ENCODE peak calls at places on chromosomes 7 and 10, in seven cellular contexts. J is HL-60; H is IMR-90; M is CD8-positive, alpha-beta T cell; I is cardiac fibroblast; K is vagina; R is BJ. V is an unnamed sample.

GRCh38 chr10:15718495-15719061 is 1.1 kb downstream of the ITGA8 start:
- DNase-seq in J (no peak), H (no peak), M (no peak), I (no peak), K (no peak), R (no peak), V (no peak)

GRCh38 chr10:58675321-58675720 is 162.6 kb downstream of the BICC1 start:
- DNase-seq in J (no peak), H (no peak), M (no peak), I (no peak), K (no peak), R (no peak), V (no peak)

GRCh38 chr10:21497177-21497807 is 28.2 kb downstream of the SKIDA1 start:
- DNase-seq in J (peak), H (peak), M (no peak), I (peak), K (no peak), R (no peak), V (peak)

GRCh38 chr7:99310004-99310403 is 15.7 kb upstream of the ARPC1A start:
- DNase-seq in J (no peak), H (no peak), M (no peak), I (no peak), K (no peak), R (no peak), V (no peak)

GRCh38 chr10:15863733-15864132 is 3.4 kb upstream of the MINDY3 start:
- DNase-seq in J (no peak), H (no peak), M (no peak), I (no peak), K (no peak), R (no peak), V (no peak)

GRCh38 chr10:129890170-129890569 is 73.9 kb downstream of the EBF3 start:
- DNase-seq in J (no peak), H (no peak), M (no peak), I (no peak), K (no peak), R (no peak), V (no peak)

GRCh38 chr10:74822583-74823089 is 3.8 kb upstream of the KAT6B start:
- DNase-seq in J (peak), H (peak), M (no peak), I (peak), K (no peak), R (no peak), V (peak)

GRCh38 chr7:33043875-33044718 is 18.5 kb downstream of the NT5C3A start:
- DNase-seq in J (no peak), H (no peak), M (no peak), I (peak), K (no peak), R (no peak), V (peak)

GRCh38 chr10:29141761-29142160 is 147.1 kb upstream of the LYZL1 start:
- DNase-seq in J (no peak), H (no peak), M (no peak), I (peak), K (no peak), R (no peak), V (no peak)

GRCh38 chr10:130554701-130555410 is 418.7 kb downstream of the GLRX3 start:
- DNase-seq in J (no peak), H (no peak), M (no peak), I (no peak), K (peak), R (no peak), V (no peak)

GRCh38 chr10:119131512-119132240 is 27.8 kb downstream of the DENND10 start:
- DNase-seq in J (peak), H (peak), M (peak), I (peak), K (no peak), R (no peak), V (no peak)

GRCh38 chr7:94400643-94401042 is 5.9 kb downstream of the COL1A2 start:
- DNase-seq in J (no peak), H (no peak), M (no peak), I (peak), K (no peak), R (no peak), V (peak)

GRCh38 chr7:1481300-1481699 is 22.0 kb upstream of the MICALL2 start:
- DNase-seq in J (no peak), H (no peak), M (no peak), I (no peak), K (no peak), R (no peak), V (no peak)

GRCh38 chr10:72794260-72794659 is 99.3 kb upstream of the OIT3 start:
- DNase-seq in J (no peak), H (peak), M (no peak), I (peak), K (no peak), R (no peak), V (peak)

DNA sequence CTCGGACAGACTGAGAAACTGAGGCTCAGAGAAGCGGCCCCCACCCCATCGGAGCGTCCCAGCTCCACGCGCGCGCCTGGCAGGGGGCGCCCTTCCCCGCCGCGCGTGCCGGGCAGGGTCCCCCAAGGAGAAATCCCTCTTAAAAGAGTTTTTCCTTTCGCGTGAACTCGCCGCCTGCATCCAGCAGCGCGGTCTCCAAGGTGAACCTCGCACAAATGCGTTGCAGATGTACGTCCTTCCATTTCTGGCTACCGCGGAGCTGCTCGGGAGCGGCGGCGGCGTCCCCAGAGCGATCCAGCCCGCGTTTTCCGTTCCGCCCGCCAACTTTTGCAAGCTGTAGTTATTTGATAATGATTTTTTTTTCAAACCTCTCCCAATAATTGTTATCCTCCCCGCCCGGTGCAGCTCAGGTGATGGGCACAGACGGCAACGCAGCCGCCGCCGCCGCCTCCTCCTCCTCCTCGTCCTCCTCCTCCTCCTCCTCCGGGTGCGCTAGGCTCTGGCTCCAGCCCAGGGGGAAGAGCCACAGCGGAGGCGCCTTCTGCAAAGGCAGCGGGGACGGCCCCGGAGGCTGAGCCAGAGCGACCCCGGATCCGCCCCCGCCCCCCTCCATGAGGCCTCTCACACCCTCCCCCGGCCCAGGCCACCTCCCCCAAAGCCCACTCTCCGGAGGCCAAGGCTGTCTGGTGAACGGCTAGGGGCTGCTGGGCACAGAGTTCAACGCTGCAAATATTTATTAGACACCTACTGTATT is 74.0 kb upstream of the CUX1 start:
- DNase-seq in J (peak), H (peak), M (peak), I (peak), K (no peak), R (no peak), V (peak)
- TF ChIP-seq CTCF in J (no peak), H (peak), M (peak), I (peak), K (peak), R (peak), V (peak)

DNA sequence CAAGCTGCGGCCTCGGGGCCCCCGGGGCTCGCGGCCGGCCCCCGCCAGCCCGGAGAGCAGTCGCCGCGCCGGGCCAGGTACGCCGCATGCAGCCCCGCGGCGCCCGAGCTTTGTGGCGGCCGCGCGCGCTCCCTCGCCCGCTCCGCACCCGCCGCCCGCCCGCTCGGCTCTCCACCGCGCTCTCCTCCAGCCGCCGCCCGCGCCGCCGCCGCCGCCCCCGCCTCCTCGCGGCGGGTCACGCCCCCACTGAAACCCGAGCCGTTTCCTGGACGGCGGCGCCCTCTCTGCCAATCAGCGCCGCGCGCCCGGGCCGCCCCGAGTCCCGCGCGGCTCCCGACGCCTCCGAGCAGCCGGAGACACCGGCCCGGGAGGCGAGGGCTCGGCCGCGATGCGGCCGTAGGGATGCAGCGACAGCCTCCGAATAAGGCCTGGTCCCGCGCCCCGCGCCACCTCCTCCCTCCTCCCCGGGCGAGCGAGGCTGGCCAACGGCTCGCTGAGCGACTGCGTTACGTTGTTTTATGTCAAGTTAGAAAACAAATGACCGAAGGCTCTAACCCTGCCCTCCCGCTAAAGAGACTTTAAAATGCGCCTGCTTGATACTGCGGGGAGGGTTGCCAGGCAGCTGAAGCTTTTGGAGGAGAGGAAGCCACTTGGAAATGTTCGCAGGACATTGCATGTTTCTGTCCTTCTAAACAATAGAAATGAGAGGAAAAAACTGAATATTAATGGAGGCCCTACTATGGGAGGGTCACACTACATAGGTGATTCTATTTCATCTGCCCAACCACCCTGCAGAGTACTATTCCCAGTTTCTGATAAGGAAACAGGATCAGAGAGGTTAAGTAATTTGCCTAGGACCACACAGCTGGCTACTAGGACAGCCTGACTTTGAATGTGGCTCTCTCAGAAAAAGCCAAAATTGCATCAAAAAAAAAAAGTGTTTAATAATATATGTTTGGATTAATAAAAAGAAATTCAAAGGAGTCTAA is at the start of gene FGFR2:
- DNase-seq in J (peak), H (no peak), M (peak), I (peak), K (peak), R (no peak), V (peak)
- H3K4me3 ChIP-seq in J (peak), H (no peak), M (no peak), I (peak), K (peak), R (peak), V (peak)

DNA sequence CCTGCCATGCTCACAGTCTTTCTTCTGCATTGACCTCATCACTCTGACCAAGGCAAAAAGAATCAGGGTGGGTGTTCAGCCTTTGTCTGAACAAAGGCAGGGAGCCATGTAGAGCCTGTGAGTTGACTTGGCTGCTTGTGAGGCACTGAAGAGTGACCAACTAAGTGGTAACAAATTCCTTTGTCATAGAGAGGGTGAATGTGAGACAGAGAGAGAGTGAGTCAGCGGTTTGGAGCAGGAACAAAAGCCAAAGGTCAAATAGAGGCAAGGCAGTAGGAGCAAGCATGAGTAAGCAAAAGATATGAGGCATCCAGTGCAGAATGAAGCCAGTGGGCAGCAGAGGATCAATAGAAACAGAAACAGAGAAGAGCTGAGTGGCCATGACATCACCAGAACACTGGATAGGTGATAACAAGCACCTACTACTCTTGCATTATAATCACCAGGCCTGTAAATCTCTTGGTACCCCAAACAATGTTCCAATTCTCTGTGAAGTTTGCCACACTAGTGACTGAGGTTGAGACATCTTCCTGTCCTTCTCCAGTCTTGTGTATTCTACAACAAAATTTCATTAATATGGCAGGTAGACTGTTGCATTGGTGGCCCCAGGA is 116.2 kb upstream of the LAMB4 start:
- DNase-seq in J (no peak), H (peak), M (no peak), I (peak), K (no peak), R (peak), V (peak)
- TF ChIP-seq CTCF in J (no peak), H (peak), M (no peak), I (peak), K (no peak), R (no peak), V (no peak)

GRCh38 chr7:29478218-29478617 is 85.4 kb upstream of the PRR15 start:
- DNase-seq in J (no peak), H (no peak), M (no peak), I (no peak), K (no peak), R (no peak), V (no peak)

GRCh38 chr7:29480934-29481625 is 82.6 kb upstream of the PRR15 start:
- DNase-seq in J (no peak), H (no peak), M (no peak), I (no peak), K (no peak), R (no peak), V (no peak)

GRCh38 chr7:29480456-29480855 is 83.2 kb upstream of the PRR15 start:
- DNase-seq in J (no peak), H (no peak), M (no peak), I (no peak), K (no peak), R (no peak), V (no peak)

GRCh38 chr7:29478687-29479086 is 84.9 kb upstream of the PRR15 start:
- DNase-seq in J (no peak), H (no peak), M (no peak), I (no peak), K (no peak), R (no peak), V (no peak)

GRCh38 chr7:29479606-29480200 is 83.9 kb upstream of the PRR15 start:
- DNase-seq in J (no peak), H (no peak), M (no peak), I (no peak), K (no peak), R (no peak), V (no peak)
- H3K4me3 ChIP-seq in J (no peak), H (no peak), M (no peak), I (no peak), K (no peak), R (no peak), V (no peak)

GRCh38 chr7:26284995-26285632 is 6.5 kb upstream of the SNX10 start:
- DNase-seq in J (no peak), H (no peak), M (no peak), I (no peak), K (no peak), R (no peak), V (peak)
- TF ChIP-seq CTCF in J (no peak), H (no peak), M (peak), I (no peak), K (no peak), R (peak), V (peak)

V was measured in epithelial cell of esophagus.